ENCODE peak calls at places on chromosomes 12 and 14, in five cellular contexts. F is brain microvascular endothelial cell, N is T-cell, W is NCI-H1105 treated with DMSO at 0.1 percent for 48 hours, M is amniotic epithelial cell. G is an unnamed sample.

GRCh38 chr12:64729909-64730584 is 29.2 kb downstream of the GNS start:
- DNase-seq in F (no peak), M (no peak), N (no peak), W (no peak), G (no peak)

GRCh38 chr12:12646483-12647072 is 34.9 kb downstream of the CREBL2 start:
- DNase-seq in N (no peak), W (no peak), F (no peak), M (no peak), G (no peak)

GRCh38 chr12:104896146-104896545 is 61.9 kb downstream of the SLC41A2 start:
- DNase-seq in F (no peak), W (no peak), M (no peak), N (no peak), G (no peak)

GRCh38 chr14:100772607-100773165 is 46.0 kb downstream of the DLK1 start:
- DNase-seq in M (no peak), F (no peak), N (no peak), W (no peak), G (no peak)

GRCh38 chr12:95877622-95878021 is 18.9 kb downstream of the SNRPF start:
- DNase-seq in W (no peak), F (no peak), M (peak; percentile 35), N (no peak), G (no peak)

GRCh38 chr12:98388126-98388525 is 127.3 kb upstream of the TMPO start:
- DNase-seq in M (no peak), W (peak; percentile 89), F (no peak), N (no peak), G (no peak)

GRCh38 chr14:77055981-77056380 is 27.5 kb upstream of the IRF2BPL start:
- DNase-seq in W (no peak), M (no peak), F (no peak), N (no peak), G (no peak)

GRCh38 chr14:22598896-22599244 is 770 bp downstream of the ABHD4 start:
- DNase-seq in W (peak; percentile 34), F (peak; percentile 53), N (no peak), M (peak; percentile 70), G (no peak)

GRCh38 chr14:70032447-70032846 is 153.2 kb downstream of the SMOC1 start:
- DNase-seq in N (no peak), F (no peak), W (no peak), M (no peak), G (no peak)

GRCh38 chr14:77469041-77469440 is 11.1 kb downstream of the AHSA1 start:
- DNase-seq in F (no peak), M (peak; percentile 5), N (no peak), W (no peak), G (no peak)

GRCh38 chr14:75484711-75485429 is 37.4 kb upstream of the BATF start:
- DNase-seq in N (no peak), M (no peak), F (no peak), W (no peak), G (no peak)

GRCh38 chr12:14260011-14260993 is 105.2 kb upstream of the ATF7IP start:
- DNase-seq in W (no peak), F (peak; percentile 95), M (peak; percentile 95), N (no peak), G (no peak)

GRCh38 chr14:103526247-103526913 is 2.6 kb upstream of the TRMT61A start:
- DNase-seq in M (no peak), N (no peak), W (no peak), F (no peak), G (no peak)

GRCh38 chr12:5977556-5977955 is 32.5 kb upstream of the ANO2 start:
- DNase-seq in N (no peak), M (no peak), F (no peak), W (no peak), G (no peak)

GRCh38 chr12:102061096-102061555 is 665 bp downstream of the WASHC3 start:
- DNase-seq in W (no peak), F (no peak), M (peak; percentile 17), N (no peak), G (no peak)

GRCh38 chr12:66678640-66679268 is at the start of gene GRIP1:
- DNase-seq in N (no peak), W (peak; percentile 37), M (no peak), F (no peak), G (no peak)

G was measured in Panc1.